ENCODE peak calls at places on chromosomes 3 and 15, in nine cellular contexts. Y is esophagus squamous epithelium, J is colonic mucosa, N is lung, O is thyroid gland, W is astrocyte, G is lower lobe of right lung, S is stomach, P is A549. L is an unnamed sample.
A peak's percentile ranks its signal among the peaks of the same experiment; 100 is the strongest.

GRCh38 chr15:74391604-74392401 is 24.4 kb upstream of the CYP11A1 start:
- DNase-seq in O (no peak), G (no peak), Y (no peak), J (no peak), N (no peak), W (no peak), P (no peak), S (no peak), L (no peak)

GRCh38 chr15:89837134-89837829 is 22.6 kb upstream of the ANPEP start:
- DNase-seq in P (no peak), O (no peak), N (no peak), W (peak; percentile 38), G (no peak), Y (no peak), S (no peak), J (no peak), L (peak; percentile 55)

GRCh38 chr15:69531302-69532027 is 78.8 kb downstream of the RPLP1 start:
- DNase-seq in P (no peak), W (no peak), Y (no peak), S (peak; percentile 28), N (no peak), J (no peak), G (no peak), O (no peak), L (no peak)

GRCh38 chr3:184760337-184761119 is 48.7 kb upstream of the MAGEF1 start:
- DNase-seq in O (no peak), P (no peak), G (no peak), W (no peak), Y (no peak), J (no peak), S (no peak), N (no peak), L (no peak)

GRCh38 chr3:33636125-33636855 is 81.8 kb downstream of the CLASP2 start:
- DNase-seq in O (no peak), S (no peak), Y (no peak), W (peak; percentile 59), P (peak; percentile 73), N (no peak), G (no peak), J (no peak), L (peak; percentile 85)

GRCh38 chr3:161070252-161070930 is 34.8 kb downstream of the B3GALNT1 start:
- DNase-seq in P (no peak), S (no peak), W (no peak), O (no peak), G (no peak), Y (no peak), J (no peak), N (no peak), L (no peak)

GRCh38 chr3:33271324-33271723 is 5.9 kb upstream of the FBXL2 start:
- DNase-seq in P (no peak), O (no peak), N (no peak), Y (no peak), S (no peak), J (no peak), G (no peak), W (no peak), L (no peak)

GRCh38 chr3:185744997-185745843 is 79.6 kb downstream of the IGF2BP2 start:
- DNase-seq in J (peak; percentile 59), N (no peak), P (peak; percentile 29), Y (no peak), O (peak; percentile 33), S (no peak), G (no peak), W (peak; percentile 90), L (peak; percentile 91)

GRCh38 chr3:50194903-50195500 is 3.6 kb downstream of the GNAT1 start:
- DNase-seq in J (no peak), O (no peak), Y (no peak), W (no peak), G (no peak), N (no peak), P (peak; percentile 41), S (no peak), L (no peak)

GRCh38 chr3:38545983-38546382 is 49.8 kb downstream of the EXOG start:
- DNase-seq in G (no peak), S (no peak), Y (no peak), W (no peak), O (no peak), J (no peak), P (no peak), N (no peak), L (no peak)

GRCh38 chr15:52392008-52392687 is 96.5 kb upstream of the MYO5C start:
- DNase-seq in J (no peak), P (peak; percentile 14), Y (no peak), O (no peak), W (no peak), N (no peak), S (no peak), G (no peak), L (peak; percentile 3)

GRCh38 chr15:25134546-25134945 is 179.8 kb downstream of the SNRPN start:
- DNase-seq in S (no peak), P (no peak), W (peak; percentile 9), Y (no peak), O (no peak), J (no peak), G (no peak), N (no peak), L (peak; percentile 53)

GRCh38 chr3:171044828-171045793 is 18.6 kb upstream of the SLC2A2 start:
- DNase-seq in W (peak; percentile 84), J (no peak), G (no peak), P (peak; percentile 81), Y (no peak), S (no peak), N (peak; percentile 38), O (no peak), L (peak; percentile 91)

GRCh38 chr15:77295446-77295845 is 124.5 kb downstream of the PEAK1 start:
- DNase-seq in G (no peak), N (no peak), J (no peak), W (peak; percentile 79), Y (no peak), P (no peak), O (no peak), S (no peak), L (peak; percentile 83)

GRCh38 chr3:156834962-156835535 is 8.9 kb downstream of the LEKR1 start:
- DNase-seq in W (no peak), O (no peak), N (no peak), J (no peak), Y (no peak), P (no peak), G (no peak), S (no peak), L (no peak)

GRCh38 chr15:58510715-58511465 is 79.1 kb downstream of the LIPC start:
- DNase-seq in G (no peak), Y (no peak), P (no peak), N (no peak), J (no peak), W (peak; percentile 23), O (no peak), S (no peak), L (peak; percentile 68)

GRCh38 chr3:54443572-54444161 is 321.3 kb downstream of the CACNA2D3 start:
- DNase-seq in J (no peak), P (peak; percentile 9), W (peak; percentile 10), G (no peak), O (no peak), S (no peak), Y (no peak), N (no peak), L (no peak)

GRCh38 chr3:195250473-195251251 is 20.3 kb downstream of the XXYLT1 start:
- DNase-seq in S (no peak), G (no peak), N (peak; percentile 28), O (no peak), J (peak; percentile 18), W (no peak), P (no peak), Y (no peak), L (peak; percentile 49)

GRCh38 chr3:105365171-105365535 is 1.6 kb upstream of the ALCAM start:
- DNase-seq in O (no peak), S (no peak), Y (no peak), W (no peak), N (no peak), G (no peak), P (no peak), J (no peak), L (no peak)
- H3K4me3 ChIP-seq in O (no peak overlapping the region), S (peak overlapping the region; percentile 53), Y (peak overlapping the region; percentile 71), W (peak overlapping the region; percentile 90), N (no peak overlapping the region), G (peak overlapping the region; percentile 69), P (peak overlapping the region; percentile 88), J (no peak overlapping the region), L (peak overlapping the region; percentile 84)

GRCh38 chr3:14135581-14135980 is 10.7 kb downstream of the TMEM43 start:
- DNase-seq in Y (no peak), S (no peak), P (no peak), W (no peak), O (no peak), G (no peak), J (no peak), N (no peak), L (no peak)

GRCh38 chr3:14138109-14138877 is 13.4 kb downstream of the TMEM43 start:
- DNase-seq in W (no peak), P (no peak), Y (no peak), O (no peak), J (no peak), N (no peak), G (no peak), S (no peak), L (no peak)

GRCh38 chr3:14138878-14139659 is 14.2 kb downstream of the TMEM43 start:
- DNase-seq in S (no peak), N (no peak), O (no peak), Y (no peak), W (no peak), G (no peak), J (no peak), P (no peak), L (no peak)

GRCh38 chr3:14137004-14137403 is 12.2 kb downstream of the TMEM43 start:
- DNase-seq in G (no peak), Y (no peak), W (no peak), N (no peak), O (no peak), S (peak; percentile 67), J (no peak), P (no peak), L (no peak)

GRCh38 chr3:14137445-14137844 is 12.6 kb downstream of the TMEM43 start:
- DNase-seq in N (no peak), P (no peak), O (no peak), G (no peak), Y (no peak), S (no peak), J (no peak), W (no peak), L (no peak)
- TF ChIP-seq CTCF in N (no peak), P (no peak), O (no peak), G (no peak), Y (no peak), S (no peak), J (no peak), W (no peak), L (no peak)

GRCh38 chr3:126540342-126540849 is 16.4 kb downstream of the CHST13 start:
- DNase-seq in N (peak; percentile 59), W (peak; percentile 87), P (peak; percentile 33), Y (no peak), S (no peak), G (peak; percentile 45), J (no peak), O (peak; percentile 44), L (peak; percentile 84)
- H3K4me3 ChIP-seq in N (no peak overlapping the region), W (no peak overlapping the region), P (no peak overlapping the region), Y (no peak overlapping the region), S (no peak overlapping the region), G (no peak overlapping the region), J (no peak overlapping the region), O (no peak overlapping the region), L (no peak overlapping the region)

DNA sequence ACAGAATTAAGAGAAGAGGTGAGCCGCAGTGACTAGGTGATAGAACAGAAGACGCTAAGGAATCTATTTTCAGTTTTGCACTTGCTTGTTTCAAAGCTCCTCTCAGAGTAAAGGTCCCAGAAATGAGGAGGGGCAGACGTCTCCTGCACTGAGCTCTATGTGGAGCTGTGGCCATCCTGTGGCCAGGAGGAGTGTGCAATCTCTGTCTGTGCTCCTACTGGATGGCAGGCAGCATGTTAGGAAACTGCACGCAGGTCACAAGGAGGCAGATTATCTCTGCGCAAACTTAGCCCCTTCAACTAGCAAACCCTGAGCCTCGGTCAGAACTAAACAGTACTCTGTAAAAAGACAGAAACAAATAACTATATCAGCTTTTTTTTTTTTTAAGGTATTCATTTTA is 31.1 kb upstream of the PPIB start:
- DNase-seq in S (no peak), P (peak; percentile 22), J (no peak), O (no peak), N (no peak), W (no peak), G (no peak), Y (no peak), L (no peak)
- TF ChIP-seq CTCF in S (no peak), P (no peak), J (no peak), O (no peak), N (no peak), W (no peak), G (no peak), Y (no peak), L (no peak)